ENCODE peak calls at places on chromosome 21, in six cellular contexts. W, V, C, X, L and G are unnamed samples. For H3K9me3, the result is how much of the 10 kb centered on the place peaks cover.

GRCh38 chr21:35127851-35128250 is 78.7 kb upstream of the RUNX1 start:
- DNase-seq in W (no peak), V (no peak), C (no peak), X (no peak), L (no peak), G (no peak)

GRCh38 chr21:46253610-46254124 is 25.1 kb upstream of the LSS start:
- DNase-seq in W (peak), V (no peak), C (no peak), X (no peak), L (no peak), G (peak)

GRCh38 chr21:31132574-31133242 is 94.4 kb upstream of the KRTAP19-8 start:
- DNase-seq in W (no peak), V (no peak), C (no peak), X (no peak), L (no peak), G (no peak)

GRCh38 chr21:36479415-36480402 is at the start of gene CLDN14:
- DNase-seq in W (no peak), V (peak), C (no peak), X (no peak), L (no peak), G (no peak)

GRCh38 chr21:26717146-26717739 is 128.0 kb downstream of the ADAMTS1 start:
- DNase-seq in W (peak), V (no peak), C (no peak), X (no peak), L (no peak), G (no peak)

GRCh38 chr21:36732217-36732616 is 33.3 kb downstream of the SIM2 start:
- DNase-seq in W (no peak), V (no peak), C (no peak), X (no peak), L (no peak), G (no peak)

GRCh38 chr21:31874817-31875216 is 2.0 kb downstream of the HUNK start:
- DNase-seq in W (no peak), V (no peak), C (peak), X (no peak), L (no peak), G (no peak)

GRCh38 chr21:26140185-26140584 is 30.4 kb downstream of the APP start:
- DNase-seq in W (no peak), V (peak), C (no peak), X (peak), L (no peak), G (no peak)

GRCh38 chr21:36008505-36008904 is 51.8 kb downstream of the SETD4 start:
- DNase-seq in W (no peak), V (no peak), C (no peak), X (no peak), L (no peak), G (no peak)

GRCh38 chr21:14945176-14945575 is 119.6 kb downstream of the NRIP1 start:
- DNase-seq in W (no peak), V (no peak), C (no peak), X (no peak), L (no peak), G (no peak)

GRCh38 chr21:25024639-25025038 is 582.6 kb downstream of the MRPL39 start:
- DNase-seq in W (no peak), V (no peak), C (no peak), X (no peak), L (no peak), G (no peak)

GRCh38 chr21:41801256-41801655 is 34.4 kb upstream of the RIPK4 start:
- DNase-seq in W (no peak), V (no peak), C (no peak), X (no peak), L (no peak), G (no peak)

GRCh38 chr21:36422279-36423098 is 37.3 kb downstream of the CHAF1B start:
- DNase-seq in W (peak), V (peak), C (peak), X (peak), L (no peak), G (peak)

GRCh38 chr21:42614811-42615342 is 38.5 kb upstream of the PDE9A start:
- DNase-seq in W (peak), V (no peak), C (peak), X (no peak), L (no peak), G (peak)

GRCh38 chr21:38853421-38853919 is 47.7 kb downstream of the ETS2 start:
- DNase-seq in W (peak), V (peak), C (no peak), X (peak), L (no peak), G (no peak)

GRCh38 chr21:25573409-25574206 is 33.7 kb downstream of the MRPL39 start:
- DNase-seq in W (peak), V (no peak), C (no peak), X (peak), L (no peak), G (peak)

GRCh38 chr21:36097427-36098230 is 27.8 kb downstream of the CBR1 start:
- DNase-seq in W (no peak), V (no peak), C (no peak), X (no peak), L (no peak), G (no peak)

GRCh38 chr21:32735524-32735923 is 7.7 kb upstream of the SYNJ1 start:
- DNase-seq in W (no peak), V (no peak), C (no peak), X (no peak), L (no peak), G (no peak)

GRCh38 chr21:27190601-27191000 is 223.7 kb upstream of the ADAMTS5 start:
- DNase-seq in W (no peak), V (no peak), C (no peak), X (no peak), L (no peak), G (no peak)

GRCh38 chr21:34074283-34075098 is 1.1 kb downstream of the MRPS6 start:
- DNase-seq in W (peak), V (no peak), C (peak), X (no peak), L (no peak), G (peak)

GRCh38 chr21:34846601-34847112 is 177.9 kb downstream of the CLIC6 start:
- DNase-seq in W (no peak), V (peak), C (peak), X (peak), L (no peak), G (no peak)

GRCh38 chr21:15289896-15290841 is 225.4 kb upstream of the NRIP1 start:
- DNase-seq in W (no peak), V (peak), C (peak), X (no peak), L (no peak), G (no peak)

GRCh38 chr21:21196087-21196486 is 197.9 kb downstream of the NCAM2 start:
- DNase-seq in W (no peak), V (no peak), C (no peak), X (no peak), L (no peak), G (no peak)

GRCh38 chr21:17526771-17527170 is 13.9 kb downstream of the CXADR start:
- DNase-seq in W (no peak), V (no peak), C (no peak), X (no peak), L (no peak), G (no peak)
- H3K27ac ChIP-seq in W (no peak), V (no peak), C (no peak), X (no peak), L (no peak), G (no peak)

DNA sequence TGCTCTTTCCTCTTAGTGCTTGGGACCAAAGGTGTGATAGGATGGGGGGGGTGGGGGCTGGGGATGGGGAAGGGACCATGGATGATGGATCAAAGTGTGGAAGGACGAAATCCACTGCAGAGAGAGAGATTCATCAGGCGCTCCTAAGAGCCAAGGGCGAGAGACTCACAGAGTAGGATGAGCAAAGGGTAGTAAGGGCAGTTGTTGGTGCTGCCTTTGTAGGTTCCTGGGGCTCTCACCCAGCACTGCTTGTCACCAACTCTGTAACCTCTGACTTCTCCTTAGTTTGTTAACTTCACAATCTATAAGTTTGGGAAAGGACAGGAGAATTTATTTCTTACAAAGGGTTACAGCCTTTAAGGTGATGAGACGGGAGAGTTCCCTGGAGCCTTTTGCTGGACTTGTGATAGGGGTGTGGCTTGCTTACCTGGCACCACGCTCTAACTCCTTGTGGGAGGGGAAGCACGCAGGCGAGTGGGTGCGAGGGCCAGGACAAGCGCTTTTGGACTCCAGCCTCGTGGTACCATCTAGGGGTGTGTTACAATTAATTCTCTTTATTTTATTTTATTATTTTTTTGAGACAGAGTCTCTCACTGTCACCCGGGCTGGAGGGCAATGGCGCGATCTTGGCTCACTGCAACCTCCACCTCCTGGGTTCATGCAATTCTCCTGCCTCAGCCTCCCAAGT is 1.6 kb upstream of the PDXK start:
- DNase-seq in W (peak), V (peak), C (no peak), X (no peak), L (no peak), G (no peak)
- H3K9me3 ChIP-seq in W (under half), V (under half), C (under half), X (under half), L (under half), G (under half)

DNA sequence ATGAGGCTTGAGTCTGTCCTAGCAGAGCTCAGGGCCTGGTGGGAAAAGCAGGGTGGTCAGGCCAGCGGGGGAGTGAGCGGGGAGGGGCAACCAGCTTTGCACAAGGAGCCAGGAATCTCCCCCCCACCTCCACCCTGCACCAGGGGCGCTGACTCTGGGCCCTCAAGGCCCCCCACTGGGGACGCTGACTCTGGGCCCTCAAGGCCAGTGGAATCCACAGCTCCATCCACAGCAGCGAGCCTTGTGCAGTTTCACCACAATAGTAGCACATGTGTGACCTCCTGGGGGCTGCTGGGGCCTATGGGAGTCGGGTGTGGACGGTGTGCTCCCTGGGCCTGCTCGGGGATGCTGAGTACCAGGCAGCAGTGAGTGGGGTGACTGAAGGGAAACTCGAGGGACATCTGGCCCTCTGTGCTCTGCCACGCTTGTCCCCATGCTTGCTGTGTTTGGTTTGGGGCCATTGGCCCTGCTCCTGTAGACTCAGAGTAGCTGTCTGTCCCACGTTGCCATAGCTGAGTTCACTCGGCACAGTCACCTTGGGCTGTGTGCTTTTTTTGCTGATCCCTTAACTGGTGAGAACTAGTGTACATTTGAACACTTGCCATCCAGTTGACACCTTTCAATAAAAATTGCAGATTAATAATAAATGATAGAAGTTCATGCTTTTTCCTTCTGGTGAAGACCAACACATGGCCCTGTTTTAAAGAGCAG is 89.2 kb downstream of the ADARB1 start:
- DNase-seq in W (no peak), V (no peak), C (no peak), X (no peak), L (no peak), G (no peak)
- H3K27ac ChIP-seq in W (no peak), V (peak), C (no peak), X (no peak), L (no peak), G (no peak)

GRCh38 chr21:40783404-40783803 is 63.6 kb downstream of the DSCAM start:
- DNase-seq in W (no peak), V (no peak), C (no peak), X (no peak), L (no peak), G (no peak)

GRCh38 chr21:40793057-40793456 is 53.9 kb downstream of the DSCAM start:
- DNase-seq in W (no peak), V (no peak), C (no peak), X (no peak), L (no peak), G (no peak)

DNA sequence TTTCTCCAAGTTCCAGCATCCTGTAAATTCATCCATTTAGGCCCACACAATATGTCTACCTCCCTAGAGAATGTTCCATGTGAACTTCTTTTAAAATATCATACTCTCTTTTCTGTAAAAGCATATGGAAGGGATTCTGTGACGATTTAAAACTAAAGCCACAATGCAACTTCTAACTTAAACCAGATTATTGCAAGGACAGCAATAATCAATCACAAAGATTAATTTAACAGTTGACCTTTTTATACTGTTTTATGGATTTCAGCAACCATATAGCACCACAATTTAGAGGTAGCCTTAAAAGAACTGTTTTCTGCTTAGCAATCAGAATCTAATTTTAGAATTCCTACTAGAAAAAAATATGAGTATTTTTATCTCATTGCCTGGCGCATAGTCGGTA is 58.3 kb downstream of the DSCAM start:
- DNase-seq in W (no peak), V (no peak), C (no peak), X (no peak), L (no peak), G (no peak)
- H3K9me3 ChIP-seq in W (under half), V (under half), C (under half), X (under half), L (under half), G (under half)

GRCh38 chr21:44376606-44377005 is 23.2 kb downstream of the TRPM2 start:
- DNase-seq in W (no peak), V (peak), C (no peak), X (no peak), L (no peak), G (no peak)

GRCh38 chr21:44377201-44377921 is 23.9 kb downstream of the TRPM2 start:
- DNase-seq in W (peak), V (peak), C (peak), X (no peak), L (no peak), G (no peak)

GRCh38 chr21:44374601-44375280 is 21.3 kb downstream of the TRPM2 start:
- DNase-seq in W (no peak), V (peak), C (no peak), X (no peak), L (no peak), G (no peak)

GRCh38 chr21:44375281-44375651 is 21.8 kb downstream of the TRPM2 start:
- DNase-seq in W (no peak), V (peak), C (no peak), X (no peak), L (no peak), G (no peak)

DNA sequence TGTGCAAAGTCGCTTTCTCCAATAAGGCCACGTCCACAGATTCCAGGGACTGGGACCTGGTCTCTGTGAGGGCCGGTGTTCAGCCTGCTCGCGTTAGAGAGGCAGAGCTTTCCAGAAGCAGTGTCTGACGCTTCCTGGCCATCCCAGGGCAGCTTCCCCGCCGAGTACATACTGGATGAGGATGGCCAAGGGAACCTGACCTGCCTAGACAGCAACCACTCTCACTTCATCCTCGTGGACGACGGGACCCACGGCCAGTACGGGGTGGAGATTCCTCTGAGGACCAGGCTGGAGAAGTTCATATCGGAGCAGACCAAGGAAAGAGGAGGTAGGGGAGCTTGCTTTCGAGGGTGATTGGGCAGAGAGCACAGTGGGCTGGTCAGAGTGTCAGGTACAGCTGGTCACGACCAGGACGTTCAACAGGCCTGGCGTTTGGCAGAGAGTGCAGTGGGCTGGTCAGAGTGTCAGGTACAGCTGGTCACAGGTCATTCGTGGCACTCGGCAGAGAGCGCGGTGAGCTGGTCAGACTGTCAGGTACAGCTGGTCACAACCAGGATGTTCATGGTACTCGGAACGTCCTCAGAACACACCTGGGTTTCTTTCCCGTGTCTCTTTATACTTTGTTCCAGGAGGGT is 22.4 kb downstream of the TRPM2 start:
- DNase-seq in W (no peak), V (peak), C (no peak), X (no peak), L (no peak), G (no peak)
- H3K27ac ChIP-seq in W (no peak), V (no peak), C (no peak), X (no peak), L (no peak), G (no peak)